ENCODE peak calls at places on chromosomes 4 and X, in seven cellular contexts. One of them, this sample, is unnamed.

GRCh38 chr4:95676190-95676589 is 127.4 kb upstream of the UNC5C start:
- DNase-seq in HFF-Myc: no peak
- DNase-seq in A549: no peak
- DNase-seq in heart right ventricle: no peak
- DNase-seq in mucosa of descending colon: no peak
- DNase-seq in BJ: no peak
- DNase-seq in sigmoid colon: no peak
- DNase-seq in this sample: no peak

GRCh38 chrX:74420194-74421035 is 878 bp upstream of the SLC16A2 start:
- DNase-seq in HFF-Myc: no peak
- DNase-seq in A549: peak
- DNase-seq in heart right ventricle: peak
- DNase-seq in mucosa of descending colon: peak
- DNase-seq in BJ: no peak
- DNase-seq in sigmoid colon: peak
- DNase-seq in this sample: peak

GRCh38 chr4:184769285-184769825 is 35.5 kb upstream of the CENPU start:
- DNase-seq in HFF-Myc: no peak
- DNase-seq in A549: no peak
- DNase-seq in heart right ventricle: no peak
- DNase-seq in mucosa of descending colon: no peak
- DNase-seq in BJ: no peak
- DNase-seq in sigmoid colon: no peak
- DNase-seq in this sample: no peak

GRCh38 chr4:78870056-78870455 is 69.2 kb downstream of the PAQR3 start:
- DNase-seq in HFF-Myc: no peak
- DNase-seq in A549: no peak
- DNase-seq in heart right ventricle: no peak
- DNase-seq in mucosa of descending colon: no peak
- DNase-seq in BJ: no peak
- DNase-seq in sigmoid colon: no peak
- DNase-seq in this sample: no peak

GRCh38 chr4:118857760-118858159 is 21.8 kb upstream of the SEC24D start:
- DNase-seq in HFF-Myc: no peak
- DNase-seq in A549: no peak
- DNase-seq in heart right ventricle: no peak
- DNase-seq in mucosa of descending colon: no peak
- DNase-seq in BJ: no peak
- DNase-seq in sigmoid colon: no peak
- DNase-seq in this sample: no peak

GRCh38 chr4:113643505-113643904 is 118.0 kb downstream of the CAMK2D start:
- DNase-seq in HFF-Myc: no peak
- DNase-seq in A549: no peak
- DNase-seq in heart right ventricle: no peak
- DNase-seq in mucosa of descending colon: no peak
- DNase-seq in BJ: no peak
- DNase-seq in sigmoid colon: no peak
- DNase-seq in this sample: no peak

GRCh38 chr4:33369366-33369899 is 2649.3 kb downstream of the PCDH7 start:
- DNase-seq in HFF-Myc: peak
- DNase-seq in A549: no peak
- DNase-seq in heart right ventricle: no peak
- DNase-seq in mucosa of descending colon: no peak
- DNase-seq in BJ: peak
- DNase-seq in sigmoid colon: no peak
- DNase-seq in this sample: no peak

GRCh38 chrX:129843209-129843458 is 552 bp downstream of the ZDHHC9 start:
- DNase-seq in HFF-Myc: no peak
- DNase-seq in A549: no peak
- DNase-seq in heart right ventricle: no peak
- DNase-seq in mucosa of descending colon: no peak
- DNase-seq in BJ: no peak
- DNase-seq in sigmoid colon: no peak
- DNase-seq in this sample: no peak

GRCh38 chrX:53684415-53685192 is 1.9 kb downstream of the HUWE1 start:
- DNase-seq in HFF-Myc: no peak
- DNase-seq in A549: no peak
- DNase-seq in heart right ventricle: no peak
- DNase-seq in mucosa of descending colon: no peak
- DNase-seq in BJ: no peak
- DNase-seq in sigmoid colon: no peak
- DNase-seq in this sample: no peak

GRCh38 chr4:18020671-18021469 is 685 bp downstream of the LCORL start:
- DNase-seq in HFF-Myc: peak
- DNase-seq in A549: peak
- DNase-seq in heart right ventricle: peak
- DNase-seq in mucosa of descending colon: peak
- DNase-seq in BJ: peak
- DNase-seq in sigmoid colon: peak
- DNase-seq in this sample: peak

GRCh38 chrX:133639726-133640125 is 224.4 kb upstream of the GPC4 start:
- DNase-seq in HFF-Myc: no peak
- DNase-seq in A549: no peak
- DNase-seq in heart right ventricle: no peak
- DNase-seq in mucosa of descending colon: no peak
- DNase-seq in BJ: no peak
- DNase-seq in sigmoid colon: no peak
- DNase-seq in this sample: no peak

GRCh38 chr4:156060661-156061060 is 107.0 kb upstream of the CTSO start:
- DNase-seq in HFF-Myc: no peak
- DNase-seq in A549: no peak
- DNase-seq in heart right ventricle: no peak
- DNase-seq in mucosa of descending colon: no peak
- DNase-seq in BJ: no peak
- DNase-seq in sigmoid colon: no peak
- DNase-seq in this sample: no peak

GRCh38 chrX:35665311-35665710 is 132.8 kb upstream of the MAGEB16 start:
- DNase-seq in HFF-Myc: no peak
- DNase-seq in A549: no peak
- DNase-seq in heart right ventricle: no peak
- DNase-seq in mucosa of descending colon: no peak
- DNase-seq in BJ: no peak
- DNase-seq in sigmoid colon: no peak
- DNase-seq in this sample: no peak

GRCh38 chr4:17781072-17781830 is at the start of gene FAM184B:
- DNase-seq in HFF-Myc: no peak
- DNase-seq in A549: no peak
- DNase-seq in heart right ventricle: no peak
- DNase-seq in mucosa of descending colon: no peak
- DNase-seq in BJ: no peak
- DNase-seq in sigmoid colon: no peak
- DNase-seq in this sample: no peak

GRCh38 chr4:56648245-56649151 is 32.6 kb downstream of the HOPX start:
- DNase-seq in HFF-Myc: no peak
- DNase-seq in A549: no peak
- DNase-seq in heart right ventricle: no peak
- DNase-seq in mucosa of descending colon: no peak
- DNase-seq in BJ: no peak
- DNase-seq in sigmoid colon: no peak
- DNase-seq in this sample: no peak

GRCh38 chr4:118589471-118590055 is 95.6 kb upstream of the METTL14 start:
- DNase-seq in HFF-Myc: no peak
- DNase-seq in A549: no peak
- DNase-seq in heart right ventricle: no peak
- DNase-seq in mucosa of descending colon: no peak
- DNase-seq in BJ: no peak
- DNase-seq in sigmoid colon: no peak
- DNase-seq in this sample: no peak

GRCh38 chr4:150501019-150501727 is 80.8 kb upstream of the MAB21L2 start:
- DNase-seq in HFF-Myc: no peak
- DNase-seq in A549: peak
- DNase-seq in heart right ventricle: no peak
- DNase-seq in mucosa of descending colon: no peak
- DNase-seq in BJ: peak
- DNase-seq in sigmoid colon: no peak
- DNase-seq in this sample: no peak

GRCh38 chrX:56211701-56212100 is 20.5 kb upstream of the KLF8 start:
- DNase-seq in HFF-Myc: no peak
- DNase-seq in A549: no peak
- DNase-seq in heart right ventricle: no peak
- DNase-seq in mucosa of descending colon: no peak
- DNase-seq in BJ: no peak
- DNase-seq in sigmoid colon: no peak
- DNase-seq in this sample: no peak

GRCh38 chrX:2342878-2343277 is 157.9 kb downstream of the DHRSX start:
- DNase-seq in HFF-Myc: peak
- DNase-seq in A549: no peak
- DNase-seq in heart right ventricle: no peak
- DNase-seq in mucosa of descending colon: no peak
- DNase-seq in BJ: peak
- DNase-seq in sigmoid colon: no peak
- DNase-seq in this sample: no peak

GRCh38 chrX:69133561-69134542 is 31.4 kb downstream of the PJA1 start:
- DNase-seq in HFF-Myc: no peak
- DNase-seq in A549: peak
- DNase-seq in heart right ventricle: peak
- DNase-seq in mucosa of descending colon: no peak
- DNase-seq in BJ: no peak
- DNase-seq in sigmoid colon: no peak
- DNase-seq in this sample: no peak

GRCh38 chr4:111631157-111631999 is 513.9 kb upstream of the FAM241A start:
- DNase-seq in HFF-Myc: no peak
- DNase-seq in A549: no peak
- DNase-seq in heart right ventricle: no peak
- DNase-seq in mucosa of descending colon: no peak
- DNase-seq in BJ: no peak
- DNase-seq in sigmoid colon: no peak
- DNase-seq in this sample: no peak

GRCh38 chr4:26356067-26356466 is 35.3 kb downstream of the RBPJ start:
- DNase-seq in HFF-Myc: no peak
- DNase-seq in A549: no peak
- DNase-seq in heart right ventricle: peak
- DNase-seq in mucosa of descending colon: no peak
- DNase-seq in BJ: no peak
- DNase-seq in sigmoid colon: no peak
- DNase-seq in this sample: no peak

GRCh38 chrX:122055450-122055849 is 1008.0 kb downstream of the GLUD2 start:
- DNase-seq in HFF-Myc: no peak
- DNase-seq in A549: no peak
- DNase-seq in heart right ventricle: no peak
- DNase-seq in mucosa of descending colon: no peak
- DNase-seq in BJ: no peak
- DNase-seq in sigmoid colon: no peak
- DNase-seq in this sample: no peak

GRCh38 chr4:116638592-116638991 is 446.8 kb downstream of the TRAM1L1 start:
- DNase-seq in HFF-Myc: no peak
- DNase-seq in A549: no peak
- DNase-seq in heart right ventricle: no peak
- DNase-seq in mucosa of descending colon: no peak
- DNase-seq in BJ: no peak
- DNase-seq in sigmoid colon: no peak
- DNase-seq in this sample: no peak

GRCh38 chr4:183758735-183759447 is 99.8 kb downstream of the TRAPPC11 start:
- DNase-seq in HFF-Myc: no peak
- DNase-seq in A549: no peak
- DNase-seq in heart right ventricle: peak
- DNase-seq in mucosa of descending colon: peak
- DNase-seq in BJ: no peak
- DNase-seq in sigmoid colon: no peak
- DNase-seq in this sample: no peak

GRCh38 chr4:54802336-54802735 is 144.6 kb downstream of the KIT start:
- DNase-seq in HFF-Myc: no peak
- DNase-seq in A549: no peak
- DNase-seq in heart right ventricle: no peak
- DNase-seq in mucosa of descending colon: no peak
- DNase-seq in BJ: no peak
- DNase-seq in sigmoid colon: no peak
- DNase-seq in this sample: no peak

DNA sequence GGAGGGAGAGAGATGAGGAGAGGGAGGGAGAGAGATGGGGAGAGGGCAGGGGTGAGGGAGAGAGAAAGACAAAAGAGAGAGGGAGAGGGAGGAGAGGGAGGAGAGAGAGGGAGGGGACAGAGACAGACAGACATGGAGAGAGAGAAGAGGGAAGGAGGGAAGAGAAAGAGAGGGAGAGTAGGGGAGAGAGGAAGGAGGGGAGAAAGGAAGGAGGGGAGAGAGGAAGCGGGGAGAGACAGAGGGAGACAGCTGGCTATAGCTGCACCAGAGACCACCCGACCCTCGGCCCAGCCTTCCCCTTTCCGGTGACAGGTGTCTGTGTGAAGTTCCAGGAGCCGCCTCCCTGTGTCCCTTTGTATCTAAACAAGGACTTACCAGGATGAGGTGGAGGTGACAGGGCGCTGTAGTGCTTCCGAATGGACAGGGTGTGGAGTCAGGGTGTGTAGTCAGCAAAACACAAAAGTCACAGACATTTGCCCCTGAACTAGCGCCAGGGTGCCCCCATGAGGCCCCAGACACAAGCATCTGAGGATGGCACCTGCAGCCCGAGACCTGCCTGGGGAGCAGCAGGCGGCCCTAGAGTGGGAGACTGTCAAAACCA is 68.8 kb downstream of the ADRA2C start:
- DNase-seq in HFF-Myc: no peak
- DNase-seq in A549: no peak
- DNase-seq in heart right ventricle: no peak
- DNase-seq in mucosa of descending colon: no peak
- DNase-seq in BJ: no peak
- DNase-seq in sigmoid colon: no peak
- DNase-seq in this sample: no peak
- TF ChIP-seq CTCF in HFF-Myc: no peak
- TF ChIP-seq CTCF in A549: no peak
- TF ChIP-seq CTCF in heart right ventricle: no peak
- TF ChIP-seq CTCF in mucosa of descending colon: no peak
- TF ChIP-seq CTCF in BJ: no peak
- TF ChIP-seq CTCF in sigmoid colon: no peak
- TF ChIP-seq CTCF in this sample: no peak

GRCh38 chr4:13966241-13967195 is 339.0 kb upstream of the BOD1L1 start:
- DNase-seq in HFF-Myc: peak
- DNase-seq in A549: no peak
- DNase-seq in heart right ventricle: no peak
- DNase-seq in mucosa of descending colon: no peak
- DNase-seq in BJ: no peak
- DNase-seq in sigmoid colon: no peak
- DNase-seq in this sample: no peak
- TF ChIP-seq CTCF in HFF-Myc: no peak
- TF ChIP-seq CTCF in A549: no peak
- TF ChIP-seq CTCF in heart right ventricle: no peak
- TF ChIP-seq CTCF in mucosa of descending colon: no peak
- TF ChIP-seq CTCF in BJ: peak
- TF ChIP-seq CTCF in sigmoid colon: no peak
- TF ChIP-seq CTCF in this sample: no peak

DNA sequence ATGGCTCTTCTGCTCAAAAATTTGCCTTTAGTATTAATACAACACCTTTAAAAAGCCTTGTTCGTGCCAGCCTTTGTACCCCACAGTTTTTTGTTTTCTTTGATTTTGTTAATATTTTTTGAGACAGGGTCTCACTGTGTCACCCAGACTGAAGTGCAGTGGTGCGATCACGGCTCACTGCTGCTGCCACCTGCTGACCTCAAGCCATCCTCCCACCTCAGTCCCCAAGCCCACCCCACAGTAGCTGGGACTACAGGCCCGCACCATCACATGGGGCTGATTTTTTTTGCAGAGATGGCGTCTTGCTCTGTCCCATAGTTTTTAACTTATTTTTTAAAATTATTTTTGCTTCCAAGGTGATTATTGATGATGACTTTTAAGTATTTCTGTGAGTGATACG is 134.0 kb downstream of the HTR2C start:
- DNase-seq in HFF-Myc: no peak
- DNase-seq in A549: peak
- DNase-seq in heart right ventricle: no peak
- DNase-seq in mucosa of descending colon: no peak
- DNase-seq in BJ: no peak
- DNase-seq in sigmoid colon: no peak
- DNase-seq in this sample: no peak
- TF ChIP-seq CTCF in HFF-Myc: peak
- TF ChIP-seq CTCF in A549: peak
- TF ChIP-seq CTCF in heart right ventricle: no peak
- TF ChIP-seq CTCF in mucosa of descending colon: no peak
- TF ChIP-seq CTCF in BJ: no peak
- TF ChIP-seq CTCF in sigmoid colon: no peak
- TF ChIP-seq CTCF in this sample: no peak

GRCh38 chrX:66022742-66023725 is 16.8 kb downstream of the VSIG4 start:
- DNase-seq in HFF-Myc: no peak
- DNase-seq in A549: peak
- DNase-seq in heart right ventricle: no peak
- DNase-seq in mucosa of descending colon: no peak
- DNase-seq in BJ: no peak
- DNase-seq in sigmoid colon: no peak
- DNase-seq in this sample: no peak
- TF ChIP-seq CTCF in HFF-Myc: no peak
- TF ChIP-seq CTCF in A549: no peak
- TF ChIP-seq CTCF in heart right ventricle: no peak
- TF ChIP-seq CTCF in mucosa of descending colon: no peak
- TF ChIP-seq CTCF in BJ: no peak
- TF ChIP-seq CTCF in sigmoid colon: no peak
- TF ChIP-seq CTCF in this sample: no peak

This sample was measured in CD4-positive, alpha-beta T cell.